ENCODE peak calls at places on chromosomes 1 and 21, in five cellular contexts. M is IMR-90, T is mesendoderm, V is H9, I is mesenchymal stem cell. Z is an unnamed sample.

GRCh38 chr1:74245168-74245753 is 10.1 kb downstream of the TNNI3K start:
- DNase-seq in T (peak), M (no peak), V (peak), I (no peak), Z (peak)

GRCh38 chr1:70140894-70141293 is 64.5 kb downstream of the LRRC40 start:
- DNase-seq in V (no peak), T (peak), I (peak), M (peak), Z (no peak)

GRCh38 chr1:60950431-60951068 is 131.8 kb upstream of the NFIA start:
- DNase-seq in V (no peak), M (no peak), I (no peak), T (no peak), Z (no peak)

GRCh38 chr21:42427809-42428419 is 24.2 kb downstream of the UBASH3A start:
- DNase-seq in V (no peak), I (no peak), T (no peak), M (no peak), Z (no peak)

GRCh38 chr1:184299076-184299790 is 87.6 kb upstream of the C1orf21 start:
- DNase-seq in V (no peak), M (peak), I (peak), T (no peak), Z (no peak)

GRCh38 chr1:181849071-181849470 is 212.4 kb downstream of the ZNF648 start:
- DNase-seq in M (no peak), T (no peak), I (no peak), V (no peak), Z (no peak)

GRCh38 chr1:181514298-181515290 is 31.3 kb downstream of the CACNA1E start:
- DNase-seq in M (no peak), T (no peak), I (no peak), V (no peak), Z (no peak)

GRCh38 chr1:115139381-115139780 is 50.1 kb upstream of the TSPAN2 start:
- DNase-seq in M (no peak), T (no peak), I (no peak), V (no peak), Z (no peak)

GRCh38 chr1:193676996-193677569 is 490.7 kb upstream of the B3GALT2 start:
- DNase-seq in V (no peak), M (peak), I (peak), T (no peak), Z (no peak)

GRCh38 chr1:174194451-174194850 is 35.1 kb downstream of the RABGAP1L start:
- DNase-seq in I (no peak), V (no peak), T (peak), M (no peak), Z (no peak)

GRCh38 chr1:33010946-33011731 is 25.5 kb downstream of the AK2 start:
- DNase-seq in M (peak), T (no peak), I (peak), V (no peak), Z (no peak)

GRCh38 chr1:169081503-169082123 is 24.9 kb upstream of the ATP1B1 start:
- DNase-seq in M (no peak), T (no peak), V (no peak), I (no peak), Z (no peak)

GRCh38 chr1:233138794-233139544 is 156.6 kb downstream of the PCNX2 start:
- DNase-seq in V (no peak), I (no peak), T (no peak), M (no peak), Z (no peak)

GRCh38 chr21:41706678-41707077 is 60.2 kb downstream of the RIPK4 start:
- DNase-seq in I (no peak), V (no peak), T (peak), M (peak), Z (no peak)

GRCh38 chr1:109777436-109777835 is 13.7 kb upstream of the EPS8L3 start:
- DNase-seq in M (no peak), V (no peak), T (no peak), I (peak), Z (no peak)

GRCh38 chr1:168135982-168136708 is 585 bp downstream of the GPR161 start:
- DNase-seq in M (peak), T (peak), V (peak), I (peak), Z (peak)

GRCh38 chr1:70361727-70362413 is 7.3 kb upstream of the ANKRD13C start:
- DNase-seq in T (peak), M (peak), I (peak), V (no peak), Z (no peak)

GRCh38 chr21:34337741-34338140 is 26.1 kb upstream of the KCNE2 start:
- DNase-seq in M (no peak), V (no peak), T (no peak), I (peak), Z (no peak)

GRCh38 chr21:34340062-34340461 is 23.7 kb upstream of the KCNE2 start:
- DNase-seq in I (no peak), M (no peak), V (no peak), T (no peak), Z (no peak)

GRCh38 chr21:34336756-34337391 is 26.9 kb upstream of the KCNE2 start:
- DNase-seq in T (no peak), V (no peak), M (peak), I (peak), Z (no peak)

GRCh38 chr21:34336245-34336644 is 27.6 kb upstream of the KCNE2 start:
- DNase-seq in M (no peak), I (no peak), T (no peak), V (no peak), Z (no peak)

DNA sequence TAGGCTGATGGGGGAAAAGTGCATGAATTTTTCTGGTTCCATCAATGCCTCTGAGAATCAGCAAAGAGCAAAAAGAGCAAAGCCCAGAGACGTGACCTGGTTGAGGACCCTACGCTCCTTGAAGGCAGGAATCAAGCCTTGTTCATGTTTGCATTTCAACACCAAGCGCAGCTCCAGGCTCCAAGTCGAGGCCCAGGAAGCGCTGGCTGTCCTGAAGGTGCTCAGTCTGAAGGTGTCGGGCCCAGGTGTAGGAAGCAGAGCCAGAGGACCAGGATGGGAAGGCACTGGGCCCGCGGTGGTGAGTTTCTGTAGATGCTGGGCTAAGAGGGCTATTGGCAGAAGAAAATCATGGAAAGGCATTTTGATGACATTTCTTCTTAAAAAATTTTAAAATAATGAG is 25.6 kb upstream of the KCNE2 start:
- DNase-seq in I (no peak), M (no peak), V (no peak), T (no peak), Z (no peak)
- H2BK15ac ChIP-seq in I (no peak), M (peak), V (no peak), T (no peak), Z (no peak)

GRCh38 chr1:19074361-19074901 is 118.0 kb upstream of the IFFO2 start:
- DNase-seq in V (no peak), M (no peak), I (no peak), T (no peak), Z (no peak)
- H3K27ac ChIP-seq in V (no peak), M (no peak), I (no peak), T (no peak), Z (no peak)

GRCh38 chr21:45318146-45318555 is 30.5 kb upstream of the POFUT2 start:
- DNase-seq in I (no peak), M (no peak), V (no peak), T (no peak), Z (no peak)
- H2BK15ac ChIP-seq in I (peak), M (peak), V (no peak), T (no peak), Z (no peak)

DNA sequence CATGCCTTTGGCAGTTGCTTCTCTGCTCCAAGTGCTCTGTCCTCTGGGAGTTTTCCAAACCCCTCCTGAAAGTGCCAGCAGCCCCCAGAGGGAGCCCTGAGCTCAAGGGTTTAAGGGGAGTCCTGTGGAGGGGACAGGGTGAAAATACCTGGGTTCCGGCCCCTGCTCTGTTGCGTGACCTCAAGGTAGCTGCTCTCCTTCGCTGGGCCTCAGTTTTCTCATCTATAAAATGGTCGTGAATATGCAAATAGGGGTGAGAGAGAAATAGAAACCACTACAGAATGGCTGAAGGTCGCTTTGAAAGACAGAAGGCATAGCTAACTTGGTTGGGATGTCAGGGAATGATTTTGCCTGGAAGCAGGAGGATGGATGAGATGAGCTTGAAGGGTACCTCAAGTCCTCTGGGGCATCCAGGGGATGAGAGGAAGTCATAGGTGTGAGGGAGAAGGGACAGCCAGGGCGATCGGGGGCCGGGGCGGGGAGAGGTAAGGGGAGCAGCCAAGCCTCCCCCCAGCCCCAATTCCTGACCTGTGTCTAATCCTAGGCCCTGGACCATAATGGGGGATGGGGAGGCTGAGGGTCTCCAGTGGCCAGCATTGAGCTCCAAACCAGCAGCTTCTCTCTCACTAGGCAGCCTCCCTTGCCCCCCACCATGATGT is 12.4 kb downstream of the IFFO2 start:
- DNase-seq in M (no peak), T (no peak), I (no peak), V (no peak), Z (no peak)
- H3K27ac ChIP-seq in M (no peak), T (no peak), I (no peak), V (no peak), Z (no peak)

DNA sequence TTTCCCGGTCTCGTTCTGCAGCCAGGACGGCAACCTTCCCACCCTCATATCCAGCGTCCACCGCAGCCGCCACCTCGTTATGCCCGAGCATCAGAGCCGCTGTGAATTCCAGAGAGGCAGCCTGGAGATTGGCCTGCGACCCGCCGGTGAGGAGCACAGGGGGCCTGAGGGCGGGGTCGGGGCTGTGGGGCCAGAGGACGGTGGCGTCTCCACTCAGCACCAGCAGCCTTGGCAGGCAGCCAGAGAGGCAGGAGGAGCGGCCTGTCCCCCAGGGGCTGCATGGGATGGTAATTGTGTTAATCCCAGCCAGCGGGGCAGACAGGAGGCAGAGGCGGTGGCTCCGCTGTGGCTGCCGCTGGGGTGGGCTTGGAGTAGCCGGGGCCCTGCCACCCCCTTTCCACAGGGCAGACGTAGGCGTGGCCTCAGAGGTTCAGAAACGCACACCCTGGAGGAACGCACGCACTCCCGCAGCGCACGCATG is 12.1 kb downstream of the SAMD11 start:
- DNase-seq in I (peak), T (peak), V (peak), M (no peak), Z (no peak)
- H2BK15ac ChIP-seq in I (no peak), T (no peak), V (no peak), M (no peak), Z (peak)

DNA sequence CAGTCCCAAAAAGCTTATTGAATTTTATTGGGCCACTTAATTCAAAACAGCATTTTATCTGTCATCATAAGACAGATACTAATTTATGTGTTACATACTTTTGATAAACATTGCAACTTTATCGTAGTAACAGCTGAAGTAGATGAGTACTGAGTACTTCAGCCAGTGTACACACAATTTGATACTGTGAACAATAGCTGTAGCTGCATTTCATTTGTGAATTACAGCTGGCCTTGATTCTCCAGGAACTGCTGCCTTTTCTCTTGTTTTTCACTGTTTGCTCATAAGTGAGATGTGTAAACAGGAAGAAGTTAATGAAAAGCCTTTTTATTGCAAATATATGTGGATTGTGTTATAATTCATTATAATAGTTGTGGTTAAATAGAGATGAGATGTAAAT is 10.2 kb downstream of the UAP1 start:
- DNase-seq in I (no peak), T (no peak), V (no peak), M (no peak), Z (no peak)
- H3K27ac ChIP-seq in I (no peak), T (no peak), V (no peak), M (no peak), Z (no peak)

GRCh38 chr1:227950735-227951224 is 3.0 kb upstream of the WNT9A start:
- DNase-seq in V (no peak), T (no peak), I (no peak), M (no peak), Z (no peak)
- H2BK15ac ChIP-seq in V (no peak), T (no peak), I (no peak), M (no peak), Z (no peak)

DNA sequence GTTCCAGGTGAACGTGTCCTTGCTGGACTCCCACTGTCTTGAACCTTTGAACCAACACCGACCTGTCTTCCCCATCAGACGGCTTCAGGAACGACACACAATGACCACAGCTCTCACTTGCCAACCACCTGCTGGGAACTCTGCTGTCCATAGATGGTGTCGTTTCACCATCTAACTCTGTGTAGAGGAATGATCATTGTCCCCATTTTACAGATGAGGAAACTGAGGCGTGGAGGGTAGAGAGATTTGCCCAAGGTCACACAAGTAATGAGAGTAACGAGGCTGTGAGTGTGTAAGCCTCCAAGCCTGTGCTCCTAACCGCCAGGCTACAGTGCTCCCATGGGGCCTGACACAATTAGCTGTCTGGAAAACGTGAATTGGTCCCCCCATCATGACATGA is 9.9 kb upstream of the PLEKHG5 start:
- DNase-seq in T (no peak), V (no peak), M (no peak), I (no peak), Z (no peak)
- H3K27ac ChIP-seq in T (no peak), V (no peak), M (no peak), I (no peak), Z (no peak)

DNA sequence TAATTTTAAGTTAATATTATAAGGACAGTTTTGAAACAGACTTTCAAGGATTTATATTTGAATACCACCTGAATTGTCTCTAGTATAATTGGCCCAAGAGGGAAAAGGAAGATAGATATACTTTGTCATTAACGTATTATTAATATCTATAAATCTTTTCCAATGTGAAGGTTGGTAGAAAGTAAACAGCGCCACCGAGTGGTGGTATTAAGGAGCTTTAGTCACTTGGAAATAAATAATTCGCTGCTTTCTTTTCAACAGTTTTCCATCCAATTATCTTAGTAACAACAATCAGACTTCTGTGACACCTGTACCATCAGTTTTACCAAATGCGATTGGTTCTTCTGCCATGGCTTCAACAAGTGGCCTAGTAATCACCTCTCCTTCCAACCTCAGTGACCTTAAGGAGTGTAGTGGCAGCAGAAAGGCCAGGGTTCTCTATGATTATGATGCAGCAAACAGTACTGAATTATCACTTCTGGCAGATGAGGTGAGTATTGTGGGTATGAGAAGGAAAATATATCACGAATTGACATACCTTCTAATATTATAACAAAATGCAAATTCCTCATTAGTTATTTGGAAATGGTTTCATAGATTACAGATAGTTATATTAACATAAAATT is 37.7 kb downstream of the SH3GLB1 start:
- DNase-seq in M (peak), I (peak), T (peak), V (no peak), Z (no peak)
- H2BK15ac ChIP-seq in M (no peak), I (no peak), T (no peak), V (no peak), Z (no peak)

DNA sequence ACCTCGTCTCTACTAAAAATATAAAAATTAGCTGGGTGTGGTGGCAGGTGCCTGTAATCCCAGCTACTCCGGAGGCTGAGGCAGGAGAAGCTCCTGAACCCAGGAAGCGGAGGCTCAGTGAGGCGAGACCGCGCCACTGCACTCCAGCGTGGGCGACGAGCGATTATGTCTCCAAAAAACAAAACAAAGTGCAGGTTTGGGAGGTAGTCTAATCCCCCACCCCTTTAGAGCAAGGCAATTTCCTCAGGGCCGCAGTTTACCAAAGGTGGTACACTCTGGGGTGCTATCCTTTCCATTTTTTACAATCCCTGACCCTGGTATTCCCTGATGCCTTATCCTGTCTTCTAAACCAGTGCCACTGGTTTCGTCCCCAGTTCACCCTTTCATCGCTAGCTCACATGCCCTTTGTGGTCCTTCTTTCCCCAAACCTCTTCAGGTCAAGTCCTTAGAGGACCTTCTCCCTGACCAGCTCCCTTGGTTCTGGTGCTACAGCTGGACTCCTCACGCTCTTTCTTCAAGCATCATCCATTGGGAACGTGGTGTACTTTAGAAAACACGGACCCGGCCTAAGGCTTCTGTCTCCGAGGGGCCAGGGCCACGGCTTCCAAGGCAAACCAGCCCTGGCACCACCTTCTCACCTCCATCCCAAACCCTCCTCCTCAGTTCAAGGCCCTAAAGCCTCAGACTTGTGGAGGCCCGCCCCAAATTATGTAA is 873 bp downstream of the IFT25 start:
- DNase-seq in M (no peak), I (peak), V (peak), T (peak), Z (no peak)
- H3K27ac ChIP-seq in M (peak), I (peak), V (no peak), T (no peak), Z (no peak)

Z was measured in H1.